ENCODE peak calls at places on chromosomes 2 and 18, in ten cellular contexts. I is NCI-H1694; W is activated naive CD8-positive, alpha-beta T cell treated with anti-CD3 and anti-CD28 coated beads, Interleukin-2, amount 50 U/mL, for 24 hours; J is activated CD4-positive, CD25-positive, alpha-beta regulatory T cell; F is hypothalamus; E is D341Med; N is right atrium auricular region; S is stimulated activated CD4-positive, alpha-beta T cell treated with anti-CD3 and anti-CD28 coated beads, Interleukin-15, amount 100 ng/mL, for 24 hours; V is hepatic stellate cell; D is neural progenitor cell. U is an unnamed sample.

GRCh38 chr2:3487432-3487831 is 31.9 kb downstream of the ADI1 start:
- DNase-seq in I (no peak), W (no peak), J (no peak), F (no peak), E (no peak), N (no peak), S (no peak), V (no peak), D (no peak), U (no peak)

GRCh38 chr2:122519366-122519765 is 763.9 kb downstream of the TSN start:
- DNase-seq in I (peak; percentile 4), W (no peak), J (no peak), F (no peak), E (no peak), N (no peak), S (no peak), V (no peak), D (peak; percentile 10), U (no peak)

GRCh38 chr18:79507546-79508480 is 112.1 kb downstream of the NFATC1 start:
- DNase-seq in I (no peak), W (peak; percentile 60), J (no peak), F (peak; percentile 72), E (no peak), N (peak; percentile 86), S (peak; percentile 50), V (peak; percentile 70), D (no peak), U (no peak)

GRCh38 chr2:214395040-214395439 is 15.8 kb upstream of the VWC2L start:
- DNase-seq in I (no peak), W (no peak), J (no peak), F (no peak), E (no peak), N (no peak), S (no peak), V (no peak), D (no peak), U (no peak)

GRCh38 chr2:15643209-15643500 is 51.5 kb downstream of the DDX1 start:
- DNase-seq in I (no peak), W (no peak), J (no peak), F (no peak), E (no peak), N (no peak), S (no peak), V (no peak), D (peak; percentile 74), U (no peak)

GRCh38 chr2:7795358-7796199 is 878.4 kb downstream of the RNF144A start:
- DNase-seq in I (no peak), W (no peak), J (no peak), F (no peak), E (no peak), N (no peak), S (no peak), V (no peak), D (peak; percentile 17), U (no peak)

GRCh38 chr2:180143633-180144032 is 136.5 kb upstream of the CWC22 start:
- DNase-seq in I (no peak), W (no peak), J (no peak), F (no peak), E (no peak), N (no peak), S (no peak), V (no peak), D (no peak), U (no peak)

GRCh38 chr2:162153608-162154224 is 1.7 kb upstream of the GCG start:
- DNase-seq in I (peak; percentile 72), W (peak; percentile 64), J (peak; percentile 10), F (no peak), E (peak; percentile 59), N (no peak), S (peak; percentile 71), V (no peak), D (peak; percentile 66), U (peak; percentile 58)

GRCh38 chr2:14616342-14616741 is 16.2 kb upstream of the LRATD1 start:
- DNase-seq in I (no peak), W (no peak), J (no peak), F (no peak), E (no peak), N (no peak), S (no peak), V (no peak), D (no peak), U (no peak)

GRCh38 chr2:64837925-64838641 is 151.1 kb upstream of the SLC1A4 start:
- DNase-seq in I (no peak), W (no peak), J (no peak), F (no peak), E (no peak), N (no peak), S (no peak), V (no peak), D (no peak), U (no peak)

GRCh38 chr2:19711470-19712372 is 190.1 kb downstream of the TTC32 start:
- DNase-seq in I (no peak), W (no peak), J (no peak), F (no peak), E (no peak), N (no peak), S (peak; percentile 4), V (peak; percentile 85), D (peak; percentile 74), U (no peak)

GRCh38 chr2:224754129-224754528 is 38.0 kb upstream of the CCDC195 start:
- DNase-seq in I (no peak), W (no peak), J (no peak), F (no peak), E (no peak), N (peak; percentile 67), S (no peak), V (peak; percentile 31), D (no peak), U (no peak)

GRCh38 chr2:121197369-121198091 is 87.5 kb downstream of the TFCP2L1 start:
- DNase-seq in I (no peak), W (no peak), J (no peak), F (peak; percentile 78), E (no peak), N (peak; percentile 93), S (no peak), V (peak; percentile 64), D (no peak), U (no peak)

GRCh38 chr2:35454966-35455638 is 900.5 kb upstream of the CRIM1 start:
- DNase-seq in I (no peak), W (no peak), J (no peak), F (no peak), E (no peak), N (no peak), S (no peak), V (no peak), D (no peak), U (no peak)

GRCh38 chr2:100733344-100734187 is 86.4 kb upstream of the NPAS2 start:
- DNase-seq in I (no peak), W (no peak), J (no peak), F (no peak), E (no peak), N (peak; percentile 76), S (no peak), V (no peak), D (peak; percentile 59), U (no peak)

GRCh38 chr2:42054657-42055430 is 7.0 kb downstream of the PKDCC start:
- DNase-seq in I (no peak), W (no peak), J (no peak), F (no peak), E (no peak), N (no peak), S (no peak), V (no peak), D (no peak), U (no peak)

GRCh38 chr2:108938069-108938710 is 50.8 kb downstream of the EDAR start:
- DNase-seq in I (no peak), W (no peak), J (no peak), F (no peak), E (no peak), N (no peak), S (peak; percentile 20), V (no peak), D (no peak), U (no peak)

GRCh38 chr18:49892148-49892924 is 79.0 kb upstream of the ACAA2 start:
- DNase-seq in I (no peak), W (no peak), J (no peak), F (no peak), E (no peak), N (no peak), S (no peak), V (no peak), D (no peak), U (no peak)

GRCh38 chr2:169363027-169363569 is 764 bp upstream of the LRP2 start:
- DNase-seq in I (no peak), W (no peak), J (no peak), F (no peak), E (no peak), N (no peak), S (no peak), V (no peak), D (peak; percentile 37), U (no peak)

GRCh38 chr2:9141706-9142460 is 64.7 kb upstream of the ASAP2 start:
- DNase-seq in I (no peak), W (no peak), J (no peak), F (no peak), E (no peak), N (no peak), S (no peak), V (no peak), D (no peak), U (no peak)

GRCh38 chr2:159996792-159997546 is 65.4 kb downstream of the PLA2R1 start:
- DNase-seq in I (no peak), W (no peak), J (no peak), F (no peak), E (no peak), N (no peak), S (no peak), V (no peak), D (no peak), U (no peak)

GRCh38 chr2:34096552-34097171 is 497.6 kb upstream of the FAM98A start:
- DNase-seq in I (peak; percentile 78), W (peak; percentile 44), J (no peak), F (peak; percentile 46), E (peak; percentile 31), N (no peak), S (peak; percentile 49), V (peak; percentile 11), D (peak; percentile 79), U (peak; percentile 12)

GRCh38 chr2:147214900-147215299 is 629.9 kb upstream of the ACVR2A start:
- DNase-seq in I (peak; percentile 64), W (no peak), J (no peak), F (no peak), E (peak; percentile 34), N (no peak), S (no peak), V (no peak), D (peak; percentile 13), U (no peak)

GRCh38 chr18:58541789-58542425 is 87.0 kb downstream of the ALPK2 start:
- DNase-seq in I (no peak), W (peak; percentile 48), J (no peak), F (no peak), E (no peak), N (no peak), S (peak; percentile 74), V (peak; percentile 78), D (no peak), U (no peak)

U was measured in naive thymus-derived CD8-positive, alpha-beta T cell.